ENCODE peak calls at places on chromosomes 3 and 15, in seven cellular contexts. Z is aorta, O is cardiac muscle cell, Q is Peyer's patch, U is SJCRH30, H is esophagus squamous epithelium, X is pancreas. B is an unnamed sample.

GRCh38 chr3:189555558-189555881 is 75.7 kb upstream of the TP63 start:
- DNase-seq in U (no peak), O (no peak), X (no peak), H (no peak), Q (no peak), Z (peak; percentile 52), B (no peak)

GRCh38 chr15:67109141-67110034 is 44.0 kb downstream of the SMAD3 start:
- DNase-seq in X (peak; percentile 48), Z (peak; percentile 91), H (no peak), O (peak; percentile 98), U (peak; percentile 40), Q (peak; percentile 64), B (no peak)

GRCh38 chr3:44906997-44907396 is 32.6 kb downstream of the TGM4 start:
- DNase-seq in H (no peak), Q (no peak), U (no peak), Z (no peak), O (no peak), X (no peak), B (no peak)

GRCh38 chr3:193874512-193874911 is 261.4 kb upstream of the HES1 start:
- DNase-seq in Z (no peak), X (no peak), U (no peak), H (no peak), O (no peak), Q (no peak), B (no peak)

GRCh38 chr3:132445812-132446211 is 28.5 kb downstream of the DNAJC13 start:
- DNase-seq in Z (no peak), X (no peak), H (no peak), Q (no peak), O (peak; percentile 70), U (peak; percentile 24), B (no peak)

GRCh38 chr15:43941071-43941470 is 114.3 kb downstream of the WDR76 start:
- DNase-seq in O (no peak), H (no peak), Q (no peak), U (no peak), X (no peak), Z (no peak), B (no peak)

GRCh38 chr3:179933872-179934271 is 102.9 kb downstream of the PEX5L start:
- DNase-seq in Z (no peak), U (no peak), Q (no peak), H (no peak), O (no peak), X (no peak), B (no peak)

GRCh38 chr3:15601399-15602145 is at the start of the genes BTD and HACL1:
- DNase-seq in U (peak; percentile 99), Q (peak; percentile 99), O (peak; percentile 100), Z (peak; percentile 99), H (no peak), X (peak; percentile 98), B (peak; percentile 98)

GRCh38 chr15:67472957-67473356 is 48.0 kb upstream of the C15orf61 start:
- DNase-seq in U (peak; percentile 70), X (no peak), Q (no peak), H (no peak), Z (no peak), O (no peak), B (no peak)

GRCh38 chr3:118587037-118587741 is 447.5 kb downstream of the IGSF11 start:
- DNase-seq in H (no peak), Q (no peak), U (no peak), Z (no peak), O (no peak), X (no peak), B (no peak)

GRCh38 chr3:149534671-149535394 is 60.3 kb downstream of the TM4SF4 start:
- DNase-seq in Q (no peak), U (peak; percentile 47), H (no peak), X (no peak), Z (no peak), O (peak; percentile 59), B (no peak)

GRCh38 chr15:95610945-95611344 is 719.6 kb upstream of the NR2F2 start:
- DNase-seq in O (no peak), U (no peak), Q (no peak), X (no peak), H (no peak), Z (no peak), B (no peak)

GRCh38 chr15:80093854-80094418 is 34.5 kb downstream of the ZFAND6 start:
- DNase-seq in H (no peak), Q (peak; percentile 51), Z (peak; percentile 79), O (peak; percentile 46), X (peak; percentile 40), U (no peak), B (no peak)

GRCh38 chr15:42650208-42651066 is 75.0 kb downstream of the STARD9 start:
- DNase-seq in U (peak; percentile 78), H (no peak), O (peak; percentile 89), Q (peak; percentile 50), Z (no peak), X (no peak), B (peak; percentile 31)

DNA sequence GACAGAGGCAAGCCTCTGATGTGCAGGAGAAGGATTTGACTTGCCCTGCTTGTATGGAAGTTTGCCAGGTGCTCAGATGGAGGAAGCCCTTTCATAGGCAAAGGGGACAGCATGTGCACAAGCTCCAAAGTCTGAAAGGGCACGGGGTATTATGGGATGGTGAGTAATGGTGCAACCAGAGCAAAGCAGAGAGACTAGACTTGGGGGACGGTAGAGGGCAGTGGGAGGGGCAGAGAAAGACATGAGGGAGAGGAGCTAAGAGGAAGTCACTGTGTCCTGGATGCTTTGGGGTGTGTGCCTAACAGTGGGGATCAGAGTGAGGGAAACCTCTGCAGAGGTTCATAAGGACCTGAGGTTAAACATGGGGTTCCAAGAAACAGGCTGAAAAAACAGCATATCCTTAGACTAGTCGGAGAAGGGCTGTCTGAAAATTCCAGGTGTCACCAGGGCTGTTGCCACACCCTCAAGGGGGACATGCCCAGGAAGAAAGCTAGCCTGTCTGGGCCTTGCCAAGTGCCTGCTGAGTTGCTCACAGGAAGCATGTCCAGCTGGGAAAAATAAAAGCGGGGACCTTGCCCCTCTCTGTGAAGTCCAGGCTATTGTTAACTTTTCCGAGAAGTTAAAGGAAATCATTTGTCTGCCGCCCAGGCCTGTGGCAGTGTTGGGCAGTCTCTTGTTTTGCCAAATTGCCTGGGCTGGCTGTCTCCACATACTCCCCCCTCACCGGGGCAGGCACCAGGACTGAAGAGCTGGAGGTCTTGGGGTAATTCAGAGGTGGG is 47.1 kb downstream of the HRH1 start:
- DNase-seq in Q (peak; percentile 61), O (peak; percentile 55), H (no peak), U (no peak), Z (peak; percentile 78), X (no peak), B (no peak)
- H3K27ac ChIP-seq in Q (peak overlapping the region; percentile 3), O (no peak overlapping the region), H (no peak overlapping the region), U (no peak overlapping the region), Z (peak overlapping the region; percentile 51), X (no peak overlapping the region), B (no peak overlapping the region)

DNA sequence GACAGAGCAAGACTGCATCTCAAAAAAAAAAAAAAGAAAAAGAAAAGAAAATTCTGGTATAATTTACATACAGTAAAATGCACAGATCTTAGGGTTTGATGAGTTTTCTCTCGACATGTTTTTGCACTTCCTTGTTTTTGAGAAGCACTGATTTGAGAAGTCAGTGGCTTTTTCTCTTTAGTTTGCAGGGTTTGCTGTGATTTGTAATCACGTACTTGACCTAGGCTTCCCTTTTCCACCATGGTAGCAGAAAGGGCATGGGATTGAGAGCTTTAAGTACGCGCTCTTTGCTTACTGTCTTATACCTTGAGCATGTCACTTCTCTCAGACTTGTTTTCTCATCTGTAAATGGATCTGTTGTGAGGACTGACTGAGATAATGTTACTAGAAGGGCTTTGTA is 4.1 kb downstream of the VHL start:
- DNase-seq in Z (no peak), Q (no peak), X (no peak), U (no peak), O (no peak), H (no peak), B (no peak)
- H3K4me3 ChIP-seq in Z (no peak overlapping the region), Q (no peak overlapping the region), X (no peak overlapping the region), U (no peak overlapping the region), O (no peak overlapping the region), H (no peak overlapping the region), B (no peak overlapping the region)

DNA sequence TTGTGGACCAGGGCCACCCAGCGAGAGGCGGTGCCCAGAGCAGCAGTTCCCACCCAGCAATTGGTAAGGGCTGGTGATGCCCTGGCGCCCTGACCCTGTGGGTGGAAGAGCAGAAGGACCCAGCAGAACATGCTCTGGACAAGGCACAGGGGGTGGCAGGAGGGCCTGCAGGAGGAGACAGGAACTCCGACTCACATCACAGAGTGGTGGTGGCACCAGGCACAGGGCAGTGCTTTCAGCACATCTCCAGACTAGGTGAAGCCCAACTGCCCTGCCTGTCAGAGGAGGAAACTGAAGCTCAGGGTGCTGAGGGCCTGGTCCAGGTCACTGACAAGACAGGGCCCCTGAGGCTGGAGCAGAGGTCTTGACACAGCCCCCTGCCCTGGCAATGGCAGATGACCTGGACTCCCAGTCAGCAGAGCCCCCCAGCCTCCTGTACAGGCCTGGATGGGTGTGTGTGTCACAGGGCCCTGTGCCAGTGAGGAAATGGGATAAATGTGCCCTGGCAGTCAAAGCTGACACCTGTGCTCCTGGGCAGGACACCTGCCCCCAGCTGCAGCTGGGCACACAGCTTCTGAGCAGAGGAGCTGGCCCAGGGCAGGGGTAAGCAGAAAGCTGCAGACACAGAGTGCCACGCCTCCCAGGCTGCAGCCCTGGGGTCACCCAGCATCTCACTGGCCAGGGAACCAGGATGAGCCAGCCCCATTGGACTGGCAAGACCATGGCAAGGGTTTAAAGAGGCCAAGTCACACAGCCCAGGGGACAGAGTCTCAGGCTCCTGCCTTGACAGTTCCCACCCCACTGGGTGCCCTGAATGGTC is 11.4 kb downstream of the KLF15 start:
- DNase-seq in Q (peak; percentile 41), Z (no peak), X (peak; percentile 13), H (no peak), U (no peak), O (no peak), B (no peak)
- H3K27ac ChIP-seq in Q (no peak overlapping the region), Z (no peak overlapping the region), X (no peak overlapping the region), H (no peak overlapping the region), U (no peak overlapping the region), O (no peak overlapping the region), B (no peak overlapping the region)

GRCh38 chr15:69088300-69088965 is 72.0 kb upstream of the GLCE start:
- DNase-seq in Z (no peak), U (no peak), X (no peak), O (no peak), H (no peak), Q (no peak), B (no peak)

GRCh38 chr15:69085325-69086081 is 71.0 kb downstream of the NOX5 start:
- DNase-seq in Z (no peak), X (no peak), H (no peak), O (no peak), Q (no peak), U (peak; percentile 92), B (no peak)

GRCh38 chr15:69084404-69085030 is 70.0 kb downstream of the NOX5 start:
- DNase-seq in Z (no peak), U (no peak), Q (no peak), O (no peak), H (no peak), X (no peak), B (no peak)

GRCh38 chr15:69087581-69087980 is 72.9 kb upstream of the GLCE start:
- DNase-seq in O (no peak), H (no peak), X (no peak), Z (no peak), Q (no peak), U (peak; percentile 54), B (no peak)

GRCh38 chr15:69086427-69087205 is 72.1 kb downstream of the NOX5 start:
- DNase-seq in U (no peak), O (no peak), X (no peak), Z (no peak), H (no peak), Q (no peak), B (no peak)
- H3K4me3 ChIP-seq in U (no peak overlapping the region), O (no peak overlapping the region), X (no peak overlapping the region), Z (no peak overlapping the region), H (no peak overlapping the region), Q (no peak overlapping the region), B (no peak overlapping the region)

B was measured in naive thymus-derived CD4-positive, alpha-beta T cell.